ENCODE peak calls at places on chromosomes 2 and 18, in ten cellular contexts. S, L, D, K, P, W, H, M, V and R are unnamed samples.

GRCh38 chr2:128308284-128308731 is 10.4 kb downstream of the HS6ST1 start:
- DNase-seq in S (no peak), L (no peak), D (no peak), K (peak), P (no peak), W (no peak), H (no peak), M (no peak), V (no peak), R (peak)

GRCh38 chr2:61582191-61582590 is 44.0 kb upstream of the XPO1 start:
- DNase-seq in S (no peak), L (no peak), D (no peak), K (no peak), P (peak), W (no peak), H (no peak), M (no peak), V (no peak), R (no peak)

GRCh38 chr2:199488772-199489400 is 31.1 kb upstream of the SATB2 start:
- DNase-seq in S (peak), L (peak), D (peak), K (no peak), P (peak), W (peak), H (peak), M (peak), V (peak), R (peak)

GRCh38 chr2:29063646-29064372 is 10.5 kb downstream of the PCARE start:
- DNase-seq in S (no peak), L (peak), D (no peak), K (no peak), P (no peak), W (no peak), H (no peak), M (no peak), V (no peak), R (no peak)

GRCh38 chr2:1701556-1702185 is 42.6 kb downstream of the PXDN start:
- DNase-seq in S (peak), L (no peak), D (no peak), K (no peak), P (no peak), W (no peak), H (no peak), M (no peak), V (no peak), R (no peak)

GRCh38 chr18:79460445-79461300 is 64.9 kb downstream of the NFATC1 start:
- DNase-seq in S (no peak), L (no peak), D (peak), K (no peak), P (no peak), W (no peak), H (no peak), M (no peak), V (no peak), R (no peak)

GRCh38 chr2:163919717-163920116 is 183.9 kb upstream of the FIGN start:
- DNase-seq in S (no peak), L (peak), D (no peak), K (no peak), P (no peak), W (no peak), H (peak), M (no peak), V (no peak), R (no peak)

GRCh38 chr2:218285604-218286003 is 6.7 kb downstream of the TMBIM1 start:
- DNase-seq in S (peak), L (peak), D (no peak), K (no peak), P (no peak), W (no peak), H (peak), M (no peak), V (peak), R (peak)

GRCh38 chr2:216934151-216934550 is 74.3 kb upstream of the TNP1 start:
- DNase-seq in S (no peak), L (no peak), D (no peak), K (no peak), P (no peak), W (no peak), H (no peak), M (no peak), V (no peak), R (no peak)

GRCh38 chr2:36680012-36680411 is 16.5 kb upstream of the VIT start:
- DNase-seq in S (peak), L (no peak), D (no peak), K (no peak), P (no peak), W (no peak), H (peak), M (no peak), V (no peak), R (no peak)

GRCh38 chr2:40451926-40452605 is at the start of gene SLC8A1:
- DNase-seq in S (peak), L (peak), D (peak), K (peak), P (peak), W (peak), H (peak), M (peak), V (peak), R (no peak)

GRCh38 chr2:215577356-215577755 is 141.5 kb upstream of the FN1 start:
- DNase-seq in S (no peak), L (no peak), D (no peak), K (no peak), P (peak), W (no peak), H (peak), M (no peak), V (no peak), R (no peak)

GRCh38 chr2:68319397-68320117 is at the start of gene CNRIP1:
- DNase-seq in S (peak), L (peak), D (peak), K (peak), P (peak), W (peak), H (peak), M (peak), V (peak), R (peak)

GRCh38 chr2:74764429-74765272 is 69.3 kb upstream of the HK2 start:
- DNase-seq in S (no peak), L (peak), D (no peak), K (no peak), P (no peak), W (peak), H (no peak), M (peak), V (no peak), R (no peak)

GRCh38 chr18:72672364-72673151 is 128.4 kb upstream of the CBLN2 start:
- DNase-seq in S (peak), L (peak), D (peak), K (no peak), P (peak), W (peak), H (peak), M (peak), V (peak), R (no peak)

GRCh38 chr2:189276277-189276676 is 96.7 kb upstream of the COL5A2 start:
- DNase-seq in S (peak), L (peak), D (no peak), K (no peak), P (peak), W (no peak), H (peak), M (no peak), V (no peak), R (no peak)